ENCODE peak calls at places on chromosomes 13 and 19, in eight cellular contexts. G, Y, J, V, D, K, B and L are unnamed samples.

GRCh38 chr13:87671031-87671823 is at the start of gene SLITRK5:
- DNase-seq in Y (peak), G (peak), V (peak), K (peak), D (peak), J (peak), B (peak), L (peak)

GRCh38 chr19:54454781-54455675 is 6.0 kb downstream of the LENG8 start:
- DNase-seq in K (peak), G (no peak), V (peak), Y (no peak), D (no peak), B (no peak), J (no peak), L (no peak)

GRCh38 chr19:10766681-10767201 is 48.9 kb downstream of the DNM2 start:
- DNase-seq in K (no peak), B (no peak), Y (no peak), D (no peak), V (peak), G (no peak), J (no peak), L (no peak)

GRCh38 chr13:23921451-23921888 is 24.2 kb upstream of the C1QTNF9B start:
- DNase-seq in G (no peak), J (no peak), D (no peak), Y (peak), V (no peak), B (peak), K (no peak), L (no peak)

GRCh38 chr13:35763805-35764170 is 287.3 kb upstream of the MAB21L1 start:
- DNase-seq in K (no peak), D (no peak), J (no peak), V (no peak), G (no peak), Y (no peak), B (no peak), L (no peak)

GRCh38 chr13:30744056-30744684 is 8.8 kb downstream of the ALOX5AP start:
- DNase-seq in B (peak), K (no peak), V (no peak), J (peak), D (no peak), Y (peak), G (peak), L (no peak)

GRCh38 chr13:34155931-34156607 is 338.1 kb downstream of the RFC3 start:
- DNase-seq in D (no peak), B (no peak), Y (peak), G (no peak), J (no peak), V (no peak), K (no peak), L (no peak)

GRCh38 chr13:46687810-46688209 is 109.2 kb downstream of the ESD start:
- DNase-seq in G (no peak), Y (peak), B (peak), J (no peak), K (no peak), V (no peak), D (no peak), L (no peak)

GRCh38 chr13:98308525-98308911 is 131.4 kb upstream of the RNF113B start:
- DNase-seq in D (no peak), G (no peak), Y (no peak), V (no peak), K (no peak), B (no peak), J (no peak), L (no peak)

GRCh38 chr19:54906819-54907218 is 871 bp downstream of the NCR1 start:
- DNase-seq in G (no peak), Y (no peak), V (peak), K (no peak), D (no peak), B (no peak), J (no peak), L (no peak)

GRCh38 chr19:5949792-5950305 is 28.1 kb downstream of the RANBP3 start:
- DNase-seq in K (no peak), Y (no peak), D (no peak), B (no peak), V (no peak), G (no peak), J (no peak), L (no peak)

GRCh38 chr13:102355251-102355650 is 46.6 kb downstream of the FGF14 start:
- DNase-seq in Y (peak), G (no peak), B (no peak), V (no peak), J (no peak), K (no peak), D (no peak), L (no peak)

GRCh38 chr13:68304287-68304893 is 1074.3 kb upstream of the PCDH9 start:
- DNase-seq in G (no peak), V (no peak), Y (peak), B (peak), D (no peak), K (no peak), J (peak), L (no peak)

GRCh38 chr13:44734204-44734707 is 158.1 kb upstream of the TSC22D1 start:
- DNase-seq in G (no peak), V (no peak), Y (peak), J (no peak), K (peak), D (no peak), B (no peak), L (no peak)

GRCh38 chr19:54279441-54279962 is 1.4 kb downstream of the LILRB2 start:
- DNase-seq in B (no peak), G (no peak), Y (no peak), J (no peak), V (no peak), D (no peak), K (peak), L (no peak)

GRCh38 chr13:95115525-95115924 is 185.7 kb downstream of the ABCC4 start:
- DNase-seq in B (no peak), V (no peak), D (no peak), Y (peak), K (no peak), G (peak), J (no peak), L (no peak)

GRCh38 chr19:38184815-38185214 is 39.2 kb downstream of the DPF1 start:
- DNase-seq in J (no peak), B (no peak), G (no peak), D (no peak), Y (no peak), V (no peak), K (no peak), L (no peak)

GRCh38 chr13:23578411-23579071 is 8.3 kb downstream of the TNFRSF19 start:
- DNase-seq in V (peak), Y (peak), G (peak), B (peak), D (peak), K (peak), J (peak), L (peak)

GRCh38 chr13:46797468-46798237 is 692 bp upstream of the ESD start:
- DNase-seq in V (no peak), J (no peak), D (no peak), K (no peak), Y (no peak), B (peak), G (no peak), L (no peak)

GRCh38 chr19:33303791-33304759 is 1.7 kb upstream of the CEBPA start:
- DNase-seq in B (peak), J (peak), D (no peak), V (peak), Y (no peak), G (peak), K (peak), L (no peak)

GRCh38 chr19:47089767-47090350 is 23.7 kb downstream of the ZC3H4 start:
- DNase-seq in D (no peak), B (no peak), G (no peak), K (no peak), J (no peak), V (peak), Y (no peak), L (no peak)

GRCh38 chr19:51382004-51382403 is 5.8 kb downstream of the LIM2 start:
- DNase-seq in Y (no peak), G (no peak), V (peak), B (no peak), D (no peak), K (no peak), J (no peak), L (no peak)

GRCh38 chr19:29622191-29623070 is 16.3 kb downstream of the POP4 start:
- DNase-seq in K (no peak), B (no peak), G (peak), D (no peak), J (no peak), V (peak), Y (no peak), L (no peak)

GRCh38 chr19:13849277-13849676 is 27.7 kb upstream of the NANOS3 start:
- DNase-seq in D (no peak), Y (no peak), G (no peak), B (no peak), K (no peak), J (no peak), V (peak), L (no peak)

GRCh38 chr19:55341191-55342043 is 1.7 kb downstream of the KMT5C start:
- DNase-seq in Y (peak), J (peak), D (peak), K (peak), G (peak), B (peak), V (peak), L (peak)

GRCh38 chr13:100506600-100507422 is 81.8 kb downstream of the GGACT start:
- DNase-seq in Y (no peak), G (no peak), B (no peak), K (no peak), J (no peak), D (no peak), V (no peak), L (no peak)

GRCh38 chr13:85313761-85314503 is 485.3 kb downstream of the SLITRK6 start:
- DNase-seq in B (no peak), K (no peak), Y (peak), D (no peak), G (no peak), V (no peak), J (no peak), L (no peak)

GRCh38 chr19:31537136-31537535 is 187.9 kb upstream of the TSHZ3 start:
- DNase-seq in J (no peak), G (no peak), D (no peak), Y (no peak), B (no peak), V (no peak), K (peak), L (no peak)

GRCh38 chr13:33040116-33040515 is 23.9 kb downstream of the KL start:
- DNase-seq in V (no peak), J (no peak), G (no peak), D (no peak), Y (no peak), B (no peak), K (no peak), L (no peak)
- TF ChIP-seq CTCF in V (no peak), J (no peak), G (no peak), D (no peak), Y (no peak), B (no peak), K (no peak), L (no peak)

GRCh38 chr13:51845574-51846318 is 769 bp upstream of the TMEM272 start:
- DNase-seq in D (no peak), J (no peak), K (no peak), Y (no peak), V (no peak), B (no peak), G (no peak), L (no peak)

GRCh38 chr13:51846756-51847155 is 1.8 kb upstream of the TMEM272 start:
- DNase-seq in K (no peak), J (no peak), D (no peak), Y (peak), B (no peak), V (no peak), G (no peak), L (no peak)

GRCh38 chr13:51843529-51843928 is 1.4 kb downstream of the TMEM272 start:
- DNase-seq in J (no peak), B (no peak), K (no peak), D (no peak), G (no peak), V (no peak), Y (no peak), L (no peak)

GRCh38 chr13:51841732-51842131 is 3.2 kb downstream of the TMEM272 start:
- DNase-seq in D (no peak), K (no peak), J (no peak), Y (no peak), B (no peak), G (no peak), V (no peak), L (no peak)

DNA sequence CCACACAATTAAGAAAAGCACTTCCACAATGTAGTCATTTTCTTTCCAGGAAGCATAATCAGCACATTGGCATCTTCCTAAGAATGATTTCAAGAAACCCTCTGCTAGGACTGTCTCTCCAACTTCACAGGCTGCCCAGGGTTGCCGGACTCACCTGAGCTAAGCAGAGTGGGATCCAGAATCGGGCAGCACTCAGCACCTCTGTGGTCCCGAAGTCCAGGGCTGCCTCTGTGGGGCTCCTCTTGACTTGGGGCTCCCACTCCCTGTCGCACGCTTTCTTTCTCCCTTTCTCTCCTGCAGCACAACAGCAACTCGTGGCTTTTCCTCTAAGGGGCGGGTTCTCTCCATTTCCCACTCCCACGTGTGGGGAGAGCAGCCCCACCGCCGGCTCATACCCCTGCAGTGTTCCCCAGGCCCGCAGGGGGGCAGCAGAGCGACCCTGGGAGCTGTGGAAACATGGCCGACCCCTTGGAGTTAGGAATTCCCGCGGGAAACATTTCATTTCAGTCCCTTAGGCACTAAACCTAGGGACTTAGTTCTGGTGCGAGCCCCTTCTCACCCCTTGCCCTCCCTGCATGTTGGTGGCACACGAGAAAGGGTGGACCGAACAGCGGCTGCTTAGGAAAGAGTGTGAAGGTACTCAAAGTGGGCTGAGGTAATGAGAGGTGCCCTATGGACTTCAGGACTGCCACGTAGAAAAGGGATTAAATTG is at the start of gene TMEM272:
- DNase-seq in V (no peak), J (peak), Y (no peak), K (no peak), B (peak), G (peak), D (peak), L (peak)
- TF ChIP-seq CTCF in V (peak), J (peak), Y (peak), K (no peak), B (peak), G (peak), D (peak), L (peak)

GRCh38 chr13:110872034-110872767 is 42.7 kb downstream of the ANKRD10 start:
- DNase-seq in J (no peak), B (peak), Y (no peak), G (no peak), K (no peak), D (no peak), V (peak), L (no peak)

GRCh38 chr13:110875243-110875642 is 39.6 kb downstream of the ANKRD10 start:
- DNase-seq in V (no peak), G (no peak), K (no peak), Y (no peak), B (peak), J (peak), D (no peak), L (no peak)

GRCh38 chr13:110874508-110874960 is 40.3 kb downstream of the ANKRD10 start:
- DNase-seq in D (peak), J (peak), K (peak), B (peak), G (peak), V (peak), Y (peak), L (peak)

GRCh38 chr13:110872768-110873638 is 41.9 kb downstream of the ANKRD10 start:
- DNase-seq in J (no peak), G (no peak), V (peak), D (no peak), K (no peak), Y (no peak), B (no peak), L (no peak)

DNA sequence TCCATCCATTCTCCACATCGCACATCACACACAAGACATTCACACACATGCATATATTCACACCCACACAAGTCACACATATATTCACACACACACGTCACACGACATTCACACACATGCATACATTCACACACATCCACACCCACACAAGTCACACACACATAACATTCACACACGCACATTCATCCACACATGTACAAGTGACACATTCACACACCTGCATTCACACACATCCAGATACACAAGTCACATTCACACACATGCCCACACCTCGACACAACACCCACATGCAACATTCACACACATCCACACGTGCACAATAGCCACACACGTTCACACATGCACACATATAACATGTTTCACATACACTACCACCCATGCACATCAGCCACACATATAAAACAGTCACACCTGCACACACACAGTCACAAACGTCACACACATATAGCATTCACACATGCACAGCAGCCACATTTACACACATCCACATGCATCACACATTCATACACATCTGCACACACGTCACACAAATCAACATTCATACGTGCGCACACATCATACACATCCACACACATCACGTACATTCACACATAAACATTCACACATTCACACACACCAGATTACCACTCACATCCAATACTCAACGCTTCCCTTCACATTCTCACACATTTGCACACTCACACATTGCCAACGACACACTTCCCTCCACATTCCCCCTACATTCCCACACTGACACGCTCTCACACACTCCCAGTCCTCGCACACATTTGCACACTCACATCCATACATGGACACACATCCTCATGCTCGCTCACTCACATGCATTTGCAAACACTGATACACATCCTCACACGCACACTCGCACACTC is 41.0 kb downstream of the ANKRD10 start:
- DNase-seq in K (no peak), D (no peak), G (no peak), J (no peak), B (no peak), V (no peak), Y (no peak), L (no peak)
- TF ChIP-seq CTCF in K (no peak), D (no peak), G (no peak), J (no peak), B (no peak), V (no peak), Y (no peak), L (no peak)

GRCh38 chr19:17441241-17442135 is 7.0 kb downstream of the TMEM221 start:
- DNase-seq in G (no peak), J (peak), Y (peak), K (no peak), V (no peak), B (peak), D (peak), L (no peak)
- TF ChIP-seq CTCF in G (peak), J (peak), Y (peak), K (no peak), V (peak), B (peak), D (peak), L (peak)

GRCh38 chr19:970695-971094 is 13.4 kb upstream of the WDR18 start:
- DNase-seq in J (no peak), D (no peak), K (no peak), B (peak), G (no peak), Y (no peak), V (no peak), L (no peak)
- TF ChIP-seq CTCF in J (peak), D (peak), K (no peak), B (peak), G (peak), Y (peak), V (peak), L (peak)

DNA sequence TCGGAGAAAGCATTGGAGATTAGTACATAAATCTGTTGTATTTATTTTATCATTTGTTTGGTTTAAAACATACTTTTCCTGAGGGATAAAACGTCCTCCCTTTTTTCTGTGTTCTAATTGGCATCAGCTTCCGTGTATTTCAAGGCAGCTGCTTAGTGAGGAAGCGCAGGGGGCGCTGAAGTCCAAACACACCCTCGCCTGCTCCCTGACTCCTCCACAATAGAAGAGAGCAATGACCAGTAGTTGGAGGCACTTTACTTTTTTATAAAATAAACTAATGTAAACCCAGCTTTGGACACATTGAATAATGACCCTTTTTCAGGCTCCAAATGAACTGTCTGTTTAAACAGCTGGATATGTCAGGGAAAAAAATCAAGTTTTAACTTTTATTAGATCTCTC is 79.9 kb downstream of the RNASEH2B start:
- DNase-seq in B (peak), K (no peak), D (peak), G (no peak), Y (no peak), J (no peak), V (no peak), L (no peak)
- TF ChIP-seq CTCF in B (peak), K (no peak), D (no peak), G (no peak), Y (no peak), J (no peak), V (no peak), L (peak)